ENCODE peak calls at places on chromosomes 3 and 15, in four cellular contexts. Q, O, D and W are unnamed samples.

GRCh38 chr3:101988591-101988990 is 139.3 kb downstream of the NFKBIZ start:
- DNase-seq in Q (no peak), O (no peak), D (no peak), W (no peak)

GRCh38 chr3:128335621-128336296 is 130.9 kb downstream of the DNAJB8 start:
- DNase-seq in Q (peak), O (no peak), D (no peak), W (no peak)

GRCh38 chr3:178320481-178321352 is 215.5 kb upstream of the KCNMB2 start:
- DNase-seq in Q (no peak), O (peak), D (peak), W (no peak)

GRCh38 chr3:170563712-170564423 is 22.0 kb downstream of the SLC7A14 start:
- DNase-seq in Q (no peak), O (peak), D (peak), W (no peak)

GRCh38 chr3:121883507-121883906 is 10.7 kb upstream of the SLC15A2 start:
- DNase-seq in Q (no peak), O (peak), D (peak), W (no peak)

GRCh38 chr3:38210141-38210757 is 44.9 kb downstream of the OXSR1 start:
- DNase-seq in Q (no peak), O (no peak), D (no peak), W (no peak)

GRCh38 chr3:161014997-161015749 is 90.0 kb downstream of the B3GALNT1 start:
- DNase-seq in Q (no peak), O (no peak), D (no peak), W (no peak)

GRCh38 chr3:64166584-64167155 is 58.6 kb downstream of the PRICKLE2 start:
- DNase-seq in Q (no peak), O (no peak), D (peak), W (no peak)

GRCh38 chr3:189233225-189233858 is 61.6 kb downstream of the TPRG1 start:
- DNase-seq in Q (peak), O (peak), D (peak), W (no peak)

GRCh38 chr3:159625594-159625993 is 363.0 kb upstream of the IL12A start:
- DNase-seq in Q (no peak), O (no peak), D (no peak), W (no peak)

GRCh38 chr3:162643245-162643644 is 1146.6 kb downstream of the OTOL1 start:
- DNase-seq in Q (no peak), O (no peak), D (peak), W (no peak)

GRCh38 chr3:129399895-129400357 is 28.5 kb downstream of the EFCAB12 start:
- DNase-seq in Q (no peak), O (no peak), D (no peak), W (no peak)

GRCh38 chr3:189563841-189564563 is 67.2 kb upstream of the TP63 start:
- DNase-seq in Q (no peak), O (peak), D (peak), W (no peak)

GRCh38 chr3:37271636-37272035 is 97.3 kb upstream of the LRRFIP2 start:
- DNase-seq in Q (no peak), O (no peak), D (no peak), W (no peak)

GRCh38 chr3:13420817-13421755 is 964 bp upstream of the NUP210 start:
- DNase-seq in Q (peak), O (no peak), D (no peak), W (peak)

GRCh38 chr15:74592222-74592621 is 23.4 kb upstream of the CLK3 start:
- DNase-seq in Q (no peak), O (no peak), D (no peak), W (no peak)

GRCh38 chr3:17339233-17339632 is 403.2 kb downstream of the TBC1D5 start:
- DNase-seq in Q (no peak), O (no peak), D (no peak), W (no peak)

GRCh38 chr3:152860736-152861135 is 25.8 kb downstream of the P2RY1 start:
- DNase-seq in Q (no peak), O (no peak), D (no peak), W (no peak)

GRCh38 chr3:196140224-196140623 is 58.3 kb upstream of the TFRC start:
- DNase-seq in Q (no peak), O (no peak), D (no peak), W (no peak)

GRCh38 chr3:27568393-27568792 is 84.2 kb upstream of the SLC4A7 start:
- DNase-seq in Q (peak), O (peak), D (peak), W (no peak)

GRCh38 chr3:183817111-183817510 is 8.3 kb downstream of the MAP6D1 start:
- DNase-seq in Q (no peak), O (no peak), D (no peak), W (no peak)

GRCh38 chr3:5123937-5124336 is 1.8 kb downstream of the ARL8B start:
- DNase-seq in Q (no peak), O (no peak), D (no peak), W (no peak)

GRCh38 chr3:28476194-28476593 is 127.6 kb upstream of the AZI2 start:
- DNase-seq in Q (no peak), O (peak), D (peak), W (no peak)

GRCh38 chr15:74179101-74179841 is 5.8 kb downstream of the ISLR start:
- DNase-seq in Q (peak), O (peak), D (peak), W (no peak)

GRCh38 chr15:93658026-93658790 is 569.2 kb upstream of the RGMA start:
- DNase-seq in Q (no peak), O (no peak), D (no peak), W (no peak)

GRCh38 chr15:36177590-36178281 is 401.7 kb upstream of the CDIN1 start:
- DNase-seq in Q (no peak), O (no peak), D (peak), W (no peak)

GRCh38 chr15:50880651-50881114 is 27.8 kb upstream of the AP4E1 start:
- DNase-seq in Q (no peak), O (peak), D (peak), W (no peak)

GRCh38 chr3:19052874-19053273 is 95.4 kb upstream of the KCNH8 start:
- DNase-seq in Q (no peak), O (no peak), D (no peak), W (no peak)

GRCh38 chr3:116445291-116445841 is at the start of gene LSAMP:
- DNase-seq in Q (no peak), O (peak), D (peak), W (no peak)

GRCh38 chr3:40584625-40585189 is 59.9 kb downstream of the ZNF621 start:
- DNase-seq in Q (peak), O (peak), D (peak), W (peak)
- TF ChIP-seq CTCF in Q (peak), O (peak), D (peak), W (peak)

DNA sequence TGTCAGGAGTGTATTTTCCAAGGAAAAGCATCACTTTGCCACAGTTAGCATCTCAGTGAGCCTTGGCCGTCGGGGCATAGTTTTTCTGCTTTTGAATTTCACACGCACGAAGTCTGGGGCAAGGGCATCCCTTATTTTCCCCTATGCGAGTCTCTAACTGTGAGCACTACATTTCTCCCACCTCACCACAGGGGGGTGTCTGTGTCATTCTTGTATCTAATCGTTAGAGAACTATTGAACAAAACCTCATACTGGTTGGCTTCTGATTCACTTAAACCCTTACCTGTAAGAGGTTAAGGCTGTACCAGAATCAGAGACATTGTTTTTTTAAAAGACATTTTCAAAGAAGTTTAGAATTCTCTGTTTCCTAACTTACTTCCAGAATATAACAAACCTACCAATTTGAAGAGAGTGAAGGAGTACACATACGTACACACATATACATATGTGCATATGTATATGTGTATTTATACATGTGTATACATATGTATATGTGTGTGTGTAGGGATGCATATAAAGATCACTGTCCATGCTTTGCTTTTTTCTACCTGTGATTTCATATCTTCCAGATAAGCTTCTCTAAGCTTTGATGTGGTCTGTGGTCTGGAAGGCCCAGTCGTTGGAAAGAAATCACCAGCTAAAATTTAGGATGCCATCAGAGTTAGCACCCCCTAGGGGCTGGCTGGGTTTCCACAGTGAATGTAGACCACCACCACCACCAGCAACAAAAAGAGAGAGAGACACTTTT is 49.4 kb downstream of the MYZAP start:
- DNase-seq in Q (no peak), O (peak), D (peak), W (no peak)
- TF ChIP-seq CTCF in Q (peak), O (peak), D (peak), W (no peak)

DNA sequence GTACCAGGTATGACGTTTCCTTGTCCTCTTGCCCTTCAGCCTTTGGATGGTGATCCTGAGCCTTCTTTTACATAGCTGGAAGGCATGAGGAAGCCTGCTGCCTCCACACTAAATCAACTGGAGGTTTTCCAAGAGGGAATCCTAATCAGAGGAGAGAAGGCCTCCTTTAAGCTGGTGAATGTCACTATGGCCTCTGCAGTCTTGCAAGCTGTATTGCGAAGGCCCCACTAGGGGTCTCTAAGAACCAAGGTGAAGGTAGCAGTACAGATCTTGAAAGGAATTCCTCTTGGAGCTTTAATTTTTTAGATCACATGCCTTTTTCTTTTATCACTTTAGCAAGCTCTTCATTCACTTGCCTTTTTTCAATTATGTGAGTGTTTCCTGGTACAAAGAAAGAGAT is 119.2 kb downstream of the GHSR start:
- DNase-seq in Q (no peak), O (no peak), D (no peak), W (no peak)
- TF ChIP-seq CTCF in Q (no peak), O (peak), D (no peak), W (no peak)

GRCh38 chr3:9890249-9891071 is at the start of gene JAGN1:
- DNase-seq in Q (peak), O (peak), D (peak), W (peak)
- TF ChIP-seq CTCF in Q (no peak), O (no peak), D (no peak), W (no peak)

DNA sequence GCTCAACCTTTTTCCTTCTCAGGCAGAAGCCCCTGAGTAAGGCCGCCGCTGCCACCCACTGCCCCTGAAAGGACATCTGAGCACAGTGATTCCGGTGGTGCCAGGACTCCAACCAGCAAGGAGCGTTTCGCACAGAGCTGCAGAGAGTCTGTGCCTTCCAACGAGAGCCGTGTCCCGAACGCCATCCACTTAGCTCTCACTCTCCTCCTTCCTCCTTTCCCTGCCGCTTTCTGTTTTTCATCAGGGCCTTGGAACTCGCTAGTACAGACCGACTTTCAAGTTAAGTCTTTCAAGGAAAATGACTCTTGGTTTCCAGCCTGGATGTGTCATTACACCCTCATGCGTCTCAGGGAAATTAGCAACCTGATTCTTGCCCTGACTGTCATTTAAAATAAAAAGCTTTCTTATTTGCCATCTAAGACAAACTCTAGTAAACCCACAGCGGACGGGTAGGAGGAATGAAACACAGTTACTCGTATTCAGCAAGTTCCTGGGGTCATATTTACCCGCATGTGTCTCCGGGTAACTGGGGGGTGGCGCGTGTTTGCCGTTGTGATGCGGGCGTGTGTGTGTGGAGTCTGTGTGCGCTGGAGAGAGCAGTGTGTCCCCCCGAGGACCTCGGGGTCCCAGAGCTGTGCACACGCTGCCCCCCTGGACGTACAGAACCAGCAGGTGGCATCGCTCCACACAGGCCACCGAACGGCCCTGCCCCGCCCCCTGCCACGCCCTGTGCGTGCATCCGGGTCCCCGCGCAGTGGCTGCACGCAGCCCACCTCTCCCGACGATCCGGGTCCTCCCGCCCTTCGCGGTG is 30.4 kb upstream of the ALDH1A3 start:
- DNase-seq in Q (peak), O (peak), D (peak), W (no peak)
- TF ChIP-seq CTCF in Q (peak), O (peak), D (peak), W (no peak)

GRCh38 chr15:28881170-28881569 is 4.6 kb upstream of the APBA2 start:
- DNase-seq in Q (no peak), O (peak), D (peak), W (no peak)
- TF ChIP-seq CTCF in Q (no peak), O (peak), D (no peak), W (no peak)

GRCh38 chr3:169390310-169390731 is 273.2 kb downstream of the MECOM start:
- DNase-seq in Q (no peak), O (no peak), D (peak), W (no peak)
- TF ChIP-seq CTCF in Q (no peak), O (peak), D (no peak), W (no peak)

GRCh38 chr15:75640483-75641175 is 605 bp upstream of the IMP3 start:
- DNase-seq in Q (no peak), O (peak), D (peak), W (no peak)
- TF ChIP-seq CTCF in Q (no peak), O (peak), D (peak), W (peak)

GRCh38 chr3:11258958-11259357 is 13.2 kb upstream of the ATG7 start:
- DNase-seq in Q (no peak), O (no peak), D (no peak), W (no peak)
- TF ChIP-seq CTCF in Q (no peak), O (peak), D (no peak), W (no peak)

DNA sequence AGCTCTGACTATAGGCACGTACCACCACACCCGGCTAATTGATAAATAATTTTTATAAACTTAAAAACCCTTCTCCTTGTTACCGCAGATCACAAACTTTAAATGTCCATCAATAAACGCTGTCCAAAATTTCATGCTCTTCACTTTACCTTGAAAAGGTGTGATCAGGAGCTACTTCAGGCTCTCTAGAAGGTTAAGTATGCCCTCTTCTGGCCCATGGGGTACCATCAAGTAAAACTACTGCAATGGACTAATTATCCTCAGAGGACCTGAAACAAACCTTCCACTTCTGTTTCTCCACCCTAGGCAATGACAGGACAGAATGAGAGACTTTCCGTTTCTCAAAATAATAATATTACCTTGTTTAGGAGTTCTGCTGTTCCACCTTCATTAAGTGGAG is 9.2 kb downstream of the LZTFL1 start:
- DNase-seq in Q (no peak), O (no peak), D (peak), W (no peak)
- TF ChIP-seq CTCF in Q (peak), O (peak), D (no peak), W (no peak)